ENCODE peak calls at places on chromosomes 4 and X, in four cellular contexts. One of them, this sample, is unnamed.

GRCh38 chrX:128698528-128698927 is 646.3 kb upstream of the ACTRT1 start:
- DNase-seq in A549: no peak
- DNase-seq in GM12878: no peak
- DNase-seq in K562: no peak
- DNase-seq in this sample: no peak

GRCh38 chrX:154354516-154354915 is 19.9 kb downstream of the FLNA start:
- DNase-seq in GM12878: no peak
- DNase-seq in K562: no peak
- DNase-seq in A549: no peak
- DNase-seq in this sample: no peak

GRCh38 chrX:11597479-11597878 is 68.2 kb downstream of the ARHGAP6 start:
- DNase-seq in K562: no peak
- DNase-seq in A549: no peak
- DNase-seq in GM12878: no peak
- DNase-seq in this sample: no peak

GRCh38 chr4:183443609-183444148 is 757 bp upstream of the CDKN2AIP start:
- DNase-seq in A549: peak; percentile 25
- DNase-seq in GM12878: no peak
- DNase-seq in K562: no peak
- DNase-seq in this sample: peak; percentile 52

GRCh38 chr4:76981649-76982048 is 32.1 kb downstream of the SEPTIN11 start:
- DNase-seq in GM12878: no peak
- DNase-seq in K562: no peak
- DNase-seq in A549: no peak
- DNase-seq in this sample: peak; percentile 68

GRCh38 chrX:118973389-118974087 is 880 bp upstream of the LONRF3 start:
- DNase-seq in K562: no peak
- DNase-seq in GM12878: no peak
- DNase-seq in A549: no peak
- DNase-seq in this sample: no peak

GRCh38 chr4:54384563-54384962 is 155.5 kb downstream of the PDGFRA start:
- DNase-seq in K562: no peak
- DNase-seq in A549: no peak
- DNase-seq in GM12878: no peak
- DNase-seq in this sample: peak; percentile 39

GRCh38 chrX:16612257-16612987 is 37.5 kb upstream of the S100G start:
- DNase-seq in GM12878: no peak
- DNase-seq in K562: no peak
- DNase-seq in A549: no peak
- DNase-seq in this sample: no peak

GRCh38 chr4:88043586-88044340 is 36.3 kb downstream of the PKD2 start:
- DNase-seq in K562: no peak
- DNase-seq in GM12878: no peak
- DNase-seq in A549: no peak
- DNase-seq in this sample: no peak

GRCh38 chr4:124337874-124338273 is 374.7 kb downstream of the ANKRD50 start:
- DNase-seq in A549: no peak
- DNase-seq in GM12878: no peak
- DNase-seq in K562: no peak
- DNase-seq in this sample: peak; percentile 54

GRCh38 chr4:53456178-53456577 is 78.7 kb downstream of the FIP1L1 start:
- DNase-seq in A549: no peak
- DNase-seq in GM12878: no peak
- DNase-seq in K562: no peak
- DNase-seq in this sample: no peak

GRCh38 chrX:56564182-56564885 is 907 bp downstream of the UBQLN2 start:
- DNase-seq in GM12878: no peak
- DNase-seq in K562: no peak
- DNase-seq in A549: no peak
- DNase-seq in this sample: peak; percentile 49

GRCh38 chrX:41085105-41085882 is at the start of gene USP9X:
- DNase-seq in GM12878: peak; percentile 62
- DNase-seq in A549: peak; percentile 51
- DNase-seq in K562: peak; percentile 79
- DNase-seq in this sample: peak; percentile 89

GRCh38 chr4:57131849-57132745 is 21.9 kb upstream of the IGFBP7 start:
- DNase-seq in K562: no peak
- DNase-seq in A549: no peak
- DNase-seq in GM12878: no peak
- DNase-seq in this sample: peak; percentile 24

GRCh38 chr4:153520227-153520626 is 54.1 kb downstream of the TMEM131L start:
- DNase-seq in A549: no peak
- DNase-seq in GM12878: no peak
- DNase-seq in K562: no peak
- DNase-seq in this sample: no peak

GRCh38 chrX:53544936-53545335 is 110.8 kb upstream of the HSD17B10 start:
- DNase-seq in A549: no peak
- DNase-seq in GM12878: no peak
- DNase-seq in K562: no peak
- DNase-seq in this sample: no peak

GRCh38 chrX:129957241-129958099 is 25.0 kb upstream of the BCORL1 start:
- DNase-seq in A549: peak; percentile 84
- DNase-seq in K562: peak; percentile 82
- DNase-seq in GM12878: peak; percentile 34
- DNase-seq in this sample: peak; percentile 16

GRCh38 chr4:67234296-67234695 is 311.0 kb downstream of the CENPC start:
- DNase-seq in GM12878: no peak
- DNase-seq in K562: no peak
- DNase-seq in A549: no peak
- DNase-seq in this sample: no peak

GRCh38 chr4:55396305-55397023 is 707 bp downstream of the TMEM165 start:
- DNase-seq in K562: peak; percentile 56
- DNase-seq in A549: peak; percentile 25
- DNase-seq in GM12878: no peak
- DNase-seq in this sample: peak; percentile 38

GRCh38 chrX:41116948-41117347 is 31.7 kb downstream of the USP9X start:
- DNase-seq in GM12878: peak; percentile 71
- DNase-seq in A549: no peak
- DNase-seq in K562: no peak
- DNase-seq in this sample: no peak

GRCh38 chrX:41722816-41723215 is 1.2 kb upstream of the GPR82 start:
- DNase-seq in GM12878: no peak
- DNase-seq in K562: no peak
- DNase-seq in A549: no peak
- DNase-seq in this sample: peak; percentile 61

GRCh38 chr4:7147661-7148310 is 44.6 kb upstream of the SORCS2 start:
- DNase-seq in A549: no peak
- DNase-seq in GM12878: no peak
- DNase-seq in K562: no peak
- DNase-seq in this sample: no peak

GRCh38 chr4:169854090-169854489 is 96.3 kb upstream of the HPF1 start:
- DNase-seq in K562: no peak
- DNase-seq in GM12878: no peak
- DNase-seq in A549: no peak
- DNase-seq in this sample: no peak

GRCh38 chrX:2514131-2514530 is 13.4 kb upstream of the DHRSX start:
- DNase-seq in K562: no peak
- DNase-seq in GM12878: no peak
- DNase-seq in A549: no peak
- DNase-seq in this sample: no peak

GRCh38 chrX:138034136-138034535 is 468.2 kb downstream of the ZIC3 start:
- DNase-seq in A549: no peak
- DNase-seq in GM12878: no peak
- DNase-seq in K562: peak; percentile 8
- DNase-seq in this sample: no peak

GRCh38 chr4:121829511-121829910 is 5.8 kb upstream of the CCNA2 start:
- DNase-seq in GM12878: no peak
- DNase-seq in A549: no peak
- DNase-seq in K562: no peak
- DNase-seq in this sample: peak; percentile 38

GRCh38 chr4:5051210-5051691 is at the start of gene STK32B:
- DNase-seq in K562: peak; percentile 59
- DNase-seq in A549: peak; percentile 64
- DNase-seq in GM12878: no peak
- DNase-seq in this sample: peak; percentile 82

GRCh38 chrX:149962859-149963757 is 24.8 kb upstream of the EOLA2 start:
- DNase-seq in GM12878: peak; percentile 5
- DNase-seq in A549: peak; percentile 51
- DNase-seq in K562: no peak
- DNase-seq in this sample: peak; percentile 69

GRCh38 chr4:127778102-127778501 is 4.0 kb upstream of the HSPA4L start:
- DNase-seq in K562: no peak
- DNase-seq in A549: no peak
- DNase-seq in GM12878: no peak
- DNase-seq in this sample: no peak

GRCh38 chr4:29278580-29278979 is 1441.6 kb upstream of the PCDH7 start:
- DNase-seq in K562: no peak
- DNase-seq in GM12878: no peak
- DNase-seq in A549: no peak
- DNase-seq in this sample: peak; percentile 79

GRCh38 chr4:156547439-156547838 is 424.2 kb downstream of the PDGFC start:
- DNase-seq in GM12878: no peak
- DNase-seq in K562: no peak
- DNase-seq in A549: no peak
- DNase-seq in this sample: peak; percentile 97

GRCh38 chr4:184479516-184479950 is 5.2 kb upstream of the IRF2 start:
- DNase-seq in K562: no peak
- DNase-seq in GM12878: no peak
- DNase-seq in A549: no peak
- DNase-seq in this sample: no peak

GRCh38 chrX:9885150-9885549 is 82.0 kb upstream of the CLDN34 start:
- DNase-seq in A549: peak; percentile 58
- DNase-seq in K562: peak; percentile 35
- DNase-seq in GM12878: no peak
- DNase-seq in this sample: peak; percentile 71
- TF ChIP-seq ELK1 in A549: no peak
- TF ChIP-seq ELK1 in K562: no peak
- TF ChIP-seq ELK1 in GM12878: no peak
- TF ChIP-seq ELK1 in this sample: no peak

GRCh38 chrX:103845165-103845653 is 13.2 kb upstream of the RAB9B start:
- DNase-seq in K562: peak; percentile 23
- DNase-seq in A549: peak; percentile 44
- DNase-seq in GM12878: peak; percentile 33
- DNase-seq in this sample: peak; percentile 78

GRCh38 chrX:103847174-103847870 is 15.3 kb upstream of the RAB9B start:
- DNase-seq in GM12878: no peak
- DNase-seq in K562: no peak
- DNase-seq in A549: no peak
- DNase-seq in this sample: peak; percentile 26

GRCh38 chrX:103849558-103849957 is 17.5 kb upstream of the RAB9B start:
- DNase-seq in A549: no peak
- DNase-seq in K562: no peak
- DNase-seq in GM12878: no peak
- DNase-seq in this sample: no peak

DNA sequence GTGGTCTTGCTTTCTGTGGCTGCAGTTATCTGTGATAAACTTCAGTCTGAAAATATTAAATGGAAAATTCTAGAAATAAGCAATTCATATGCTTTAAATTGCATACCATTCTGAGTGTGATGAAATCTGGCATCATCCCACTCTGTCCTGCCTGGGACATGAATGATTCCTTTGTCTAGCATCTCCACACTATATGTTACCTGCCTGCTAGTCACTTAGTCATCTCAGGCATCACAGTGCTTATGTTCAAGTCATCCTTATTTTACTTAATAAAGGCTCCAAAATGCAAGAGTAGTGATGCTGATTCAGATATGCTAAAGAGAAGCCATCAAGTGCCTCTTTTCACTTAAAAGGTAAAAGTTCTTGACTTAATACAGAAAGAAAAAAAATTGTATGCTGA is 14.3 kb upstream of the RAB9B start:
- DNase-seq in GM12878: no peak
- DNase-seq in A549: no peak
- DNase-seq in K562: no peak
- DNase-seq in this sample: peak; percentile 17
- TF ChIP-seq ELK1 in GM12878: no peak
- TF ChIP-seq ELK1 in A549: no peak
- TF ChIP-seq ELK1 in K562: no peak
- TF ChIP-seq ELK1 in this sample: no peak

GRCh38 chr4:108730579-108730978 is 32.3 kb downstream of the ETNPPL start:
- DNase-seq in A549: no peak
- DNase-seq in K562: no peak
- DNase-seq in GM12878: no peak
- DNase-seq in this sample: no peak
- TF ChIP-seq ELK1 in A549: no peak
- TF ChIP-seq ELK1 in K562: no peak
- TF ChIP-seq ELK1 in GM12878: no peak
- TF ChIP-seq ELK1 in this sample: no peak

GRCh38 chrX:68433155-68433980 is at the start of gene OPHN1:
- DNase-seq in A549: peak; percentile 51
- DNase-seq in K562: peak; percentile 57
- DNase-seq in GM12878: no peak
- DNase-seq in this sample: peak; percentile 74
- TF ChIP-seq ELK1 in A549: no peak
- TF ChIP-seq ELK1 in K562: no peak
- TF ChIP-seq ELK1 in GM12878: no peak
- TF ChIP-seq ELK1 in this sample: no peak

DNA sequence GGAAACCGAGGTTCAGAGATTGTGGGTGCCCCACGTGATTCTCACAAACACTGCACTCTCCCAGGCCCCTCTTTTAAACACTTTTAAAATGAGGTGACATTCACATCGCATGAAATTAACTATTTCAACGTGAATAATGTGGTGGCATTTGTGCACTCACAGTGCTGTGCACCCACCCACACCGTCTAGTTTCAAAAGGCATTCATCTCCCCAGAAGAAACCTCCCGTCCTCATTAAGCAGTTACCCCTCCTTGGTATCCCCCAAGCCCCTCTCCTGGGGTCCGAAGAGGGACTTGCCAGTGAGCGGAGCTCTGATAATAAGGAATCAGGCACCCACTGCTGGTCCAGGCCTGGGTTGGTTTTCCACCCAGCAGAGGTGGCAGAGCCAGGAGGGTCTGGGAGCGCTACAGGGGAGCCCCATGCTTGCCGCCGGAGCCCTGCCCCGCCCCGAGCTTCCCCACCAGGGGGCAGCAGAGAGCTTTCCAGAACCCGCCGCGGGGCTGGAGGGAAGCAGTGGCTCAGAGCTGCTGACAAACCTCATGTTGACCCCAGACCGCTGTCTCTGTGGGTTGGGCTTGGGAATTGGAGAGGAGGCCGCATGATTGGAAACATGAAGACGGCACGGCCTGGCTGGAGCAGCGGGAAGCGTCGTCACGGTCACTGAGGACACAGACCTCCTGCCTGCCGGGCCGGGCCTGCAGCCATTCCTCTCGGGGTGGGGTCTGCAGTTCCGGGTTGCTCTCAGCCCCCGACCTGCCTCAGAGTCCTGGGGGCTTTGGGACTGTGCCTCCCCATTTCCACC is 27.5 kb upstream of the HTRA3 start:
- DNase-seq in A549: peak; percentile 76
- DNase-seq in K562: peak; percentile 95
- DNase-seq in GM12878: no peak
- DNase-seq in this sample: peak; percentile 91
- TF ChIP-seq ELK1 in A549: no peak
- TF ChIP-seq ELK1 in K562: no peak
- TF ChIP-seq ELK1 in GM12878: no peak
- TF ChIP-seq ELK1 in this sample: no peak

GRCh38 chrX:9644335-9644734 is 121.3 kb downstream of the GPR143 start:
- DNase-seq in GM12878: peak; percentile 61
- DNase-seq in K562: no peak
- DNase-seq in A549: no peak
- DNase-seq in this sample: no peak
- TF ChIP-seq ELK1 in GM12878: no peak
- TF ChIP-seq ELK1 in K562: no peak
- TF ChIP-seq ELK1 in A549: no peak
- TF ChIP-seq ELK1 in this sample: no peak